ENCODE peak calls at places on chromosome 1, in five cellular contexts. One of them, this sample, is unnamed.
A peak's percentile ranks its signal among the peaks of the same experiment; 100 is the strongest.

GRCh38 chr1:204578867-204579664 is 62.9 kb downstream of the MDM4 start:
- DNase-seq in fibroblast of mammary gland: peak; percentile 18
- DNase-seq in fibroblast of the conjunctiva: no peak
- DNase-seq in activated CD4-positive, alpha-beta T cell treated with anti-CD3 and anti-CD28 coated beads, Interleukin-2, amount 10 ng/mL, durations not matched to agents 7 days and 5 days: peak; percentile 67
- DNase-seq in GM12891: peak; percentile 47
- DNase-seq in this sample: peak; percentile 15

GRCh38 chr1:25996966-25997758 is 701 bp downstream of the PAFAH2 start:
- DNase-seq in GM12891: no peak
- DNase-seq in fibroblast of the conjunctiva: peak; percentile 30
- DNase-seq in fibroblast of mammary gland: peak; percentile 76
- DNase-seq in activated CD4-positive, alpha-beta T cell treated with anti-CD3 and anti-CD28 coated beads, Interleukin-2, amount 10 ng/mL, durations not matched to agents 7 days and 5 days: peak; percentile 12
- DNase-seq in this sample: peak; percentile 76

GRCh38 chr1:19892129-19892528 is 9.9 kb downstream of the OTUD3 start:
- DNase-seq in GM12891: no peak
- DNase-seq in activated CD4-positive, alpha-beta T cell treated with anti-CD3 and anti-CD28 coated beads, Interleukin-2, amount 10 ng/mL, durations not matched to agents 7 days and 5 days: no peak
- DNase-seq in fibroblast of mammary gland: no peak
- DNase-seq in fibroblast of the conjunctiva: no peak
- DNase-seq in this sample: no peak

GRCh38 chr1:114153621-114154145 is at the start of gene SYT6:
- DNase-seq in GM12891: no peak
- DNase-seq in fibroblast of mammary gland: no peak
- DNase-seq in activated CD4-positive, alpha-beta T cell treated with anti-CD3 and anti-CD28 coated beads, Interleukin-2, amount 10 ng/mL, durations not matched to agents 7 days and 5 days: no peak
- DNase-seq in fibroblast of the conjunctiva: no peak
- DNase-seq in this sample: no peak

GRCh38 chr1:40895601-40896000 is 33.4 kb upstream of the CITED4 start:
- DNase-seq in activated CD4-positive, alpha-beta T cell treated with anti-CD3 and anti-CD28 coated beads, Interleukin-2, amount 10 ng/mL, durations not matched to agents 7 days and 5 days: no peak
- DNase-seq in GM12891: no peak
- DNase-seq in fibroblast of mammary gland: no peak
- DNase-seq in fibroblast of the conjunctiva: no peak
- DNase-seq in this sample: no peak

GRCh38 chr1:188425687-188426086 is 1596.9 kb downstream of the PLA2G4A start:
- DNase-seq in fibroblast of the conjunctiva: peak; percentile 33
- DNase-seq in fibroblast of mammary gland: peak; percentile 40
- DNase-seq in activated CD4-positive, alpha-beta T cell treated with anti-CD3 and anti-CD28 coated beads, Interleukin-2, amount 10 ng/mL, durations not matched to agents 7 days and 5 days: no peak
- DNase-seq in GM12891: no peak
- DNase-seq in this sample: peak; percentile 23

GRCh38 chr1:160219062-160219929 is 14.1 kb downstream of the PEA15 start:
- DNase-seq in fibroblast of the conjunctiva: peak; percentile 72
- DNase-seq in fibroblast of mammary gland: peak; percentile 76
- DNase-seq in GM12891: no peak
- DNase-seq in activated CD4-positive, alpha-beta T cell treated with anti-CD3 and anti-CD28 coated beads, Interleukin-2, amount 10 ng/mL, durations not matched to agents 7 days and 5 days: no peak
- DNase-seq in this sample: peak; percentile 87

GRCh38 chr1:193703101-193703500 is 516.7 kb upstream of the B3GALT2 start:
- DNase-seq in fibroblast of the conjunctiva: no peak
- DNase-seq in fibroblast of mammary gland: no peak
- DNase-seq in GM12891: no peak
- DNase-seq in activated CD4-positive, alpha-beta T cell treated with anti-CD3 and anti-CD28 coated beads, Interleukin-2, amount 10 ng/mL, durations not matched to agents 7 days and 5 days: no peak
- DNase-seq in this sample: peak; percentile 49

GRCh38 chr1:112762541-112763141 is 47.5 kb upstream of the PPM1J start:
- DNase-seq in activated CD4-positive, alpha-beta T cell treated with anti-CD3 and anti-CD28 coated beads, Interleukin-2, amount 10 ng/mL, durations not matched to agents 7 days and 5 days: no peak
- DNase-seq in fibroblast of mammary gland: no peak
- DNase-seq in fibroblast of the conjunctiva: no peak
- DNase-seq in GM12891: no peak
- DNase-seq in this sample: peak; percentile 30

GRCh38 chr1:33268927-33269610 is 12.8 kb downstream of the ZNF362 start:
- DNase-seq in fibroblast of the conjunctiva: no peak
- DNase-seq in GM12891: no peak
- DNase-seq in fibroblast of mammary gland: no peak
- DNase-seq in activated CD4-positive, alpha-beta T cell treated with anti-CD3 and anti-CD28 coated beads, Interleukin-2, amount 10 ng/mL, durations not matched to agents 7 days and 5 days: no peak
- DNase-seq in this sample: no peak

GRCh38 chr1:175402336-175402735 is 209.8 kb upstream of the KIAA0040 start:
- DNase-seq in activated CD4-positive, alpha-beta T cell treated with anti-CD3 and anti-CD28 coated beads, Interleukin-2, amount 10 ng/mL, durations not matched to agents 7 days and 5 days: no peak
- DNase-seq in fibroblast of the conjunctiva: no peak
- DNase-seq in fibroblast of mammary gland: peak; percentile 18
- DNase-seq in GM12891: no peak
- DNase-seq in this sample: peak; percentile 4

GRCh38 chr1:34844252-34844634 is 15.3 kb downstream of the SMIM12 start:
- DNase-seq in fibroblast of the conjunctiva: no peak
- DNase-seq in activated CD4-positive, alpha-beta T cell treated with anti-CD3 and anti-CD28 coated beads, Interleukin-2, amount 10 ng/mL, durations not matched to agents 7 days and 5 days: no peak
- DNase-seq in fibroblast of mammary gland: no peak
- DNase-seq in GM12891: no peak
- DNase-seq in this sample: peak; percentile 25

GRCh38 chr1:229139320-229139719 is 131.6 kb upstream of the RAB4A start:
- DNase-seq in GM12891: no peak
- DNase-seq in fibroblast of the conjunctiva: no peak
- DNase-seq in fibroblast of mammary gland: no peak
- DNase-seq in activated CD4-positive, alpha-beta T cell treated with anti-CD3 and anti-CD28 coated beads, Interleukin-2, amount 10 ng/mL, durations not matched to agents 7 days and 5 days: peak; percentile 31
- DNase-seq in this sample: no peak

GRCh38 chr1:96538001-96538649 is 183.5 kb upstream of the PTBP2 start:
- DNase-seq in fibroblast of mammary gland: peak; percentile 95
- DNase-seq in activated CD4-positive, alpha-beta T cell treated with anti-CD3 and anti-CD28 coated beads, Interleukin-2, amount 10 ng/mL, durations not matched to agents 7 days and 5 days: no peak
- DNase-seq in GM12891: no peak
- DNase-seq in fibroblast of the conjunctiva: peak; percentile 80
- DNase-seq in this sample: peak; percentile 34

GRCh38 chr1:18939398-18940302 is 16.8 kb downstream of the IFFO2 start:
- DNase-seq in fibroblast of mammary gland: peak; percentile 48
- DNase-seq in GM12891: no peak
- DNase-seq in activated CD4-positive, alpha-beta T cell treated with anti-CD3 and anti-CD28 coated beads, Interleukin-2, amount 10 ng/mL, durations not matched to agents 7 days and 5 days: no peak
- DNase-seq in fibroblast of the conjunctiva: no peak
- DNase-seq in this sample: peak; percentile 78

GRCh38 chr1:35768350-35769187 is 1.2 kb downstream of the CLSPN start:
- DNase-seq in fibroblast of mammary gland: no peak
- DNase-seq in fibroblast of the conjunctiva: no peak
- DNase-seq in GM12891: no peak
- DNase-seq in activated CD4-positive, alpha-beta T cell treated with anti-CD3 and anti-CD28 coated beads, Interleukin-2, amount 10 ng/mL, durations not matched to agents 7 days and 5 days: no peak
- DNase-seq in this sample: peak; percentile 22

GRCh38 chr1:238621405-238621804 is 730.7 kb upstream of the ZP4 start:
- DNase-seq in fibroblast of mammary gland: no peak
- DNase-seq in fibroblast of the conjunctiva: no peak
- DNase-seq in GM12891: no peak
- DNase-seq in activated CD4-positive, alpha-beta T cell treated with anti-CD3 and anti-CD28 coated beads, Interleukin-2, amount 10 ng/mL, durations not matched to agents 7 days and 5 days: no peak
- DNase-seq in this sample: no peak

GRCh38 chr1:31013187-31013864 is 52.2 kb downstream of the PUM1 start:
- DNase-seq in GM12891: no peak
- DNase-seq in fibroblast of mammary gland: peak; percentile 41
- DNase-seq in activated CD4-positive, alpha-beta T cell treated with anti-CD3 and anti-CD28 coated beads, Interleukin-2, amount 10 ng/mL, durations not matched to agents 7 days and 5 days: no peak
- DNase-seq in fibroblast of the conjunctiva: no peak
- DNase-seq in this sample: peak; percentile 44

GRCh38 chr1:9346566-9346965 is 53.9 kb downstream of the SPSB1 start:
- DNase-seq in fibroblast of mammary gland: no peak
- DNase-seq in GM12891: no peak
- DNase-seq in fibroblast of the conjunctiva: no peak
- DNase-seq in activated CD4-positive, alpha-beta T cell treated with anti-CD3 and anti-CD28 coated beads, Interleukin-2, amount 10 ng/mL, durations not matched to agents 7 days and 5 days: no peak
- DNase-seq in this sample: no peak

GRCh38 chr1:219514728-219515127 is 98.2 kb downstream of the ZC3H11B start:
- DNase-seq in fibroblast of the conjunctiva: no peak
- DNase-seq in GM12891: no peak
- DNase-seq in activated CD4-positive, alpha-beta T cell treated with anti-CD3 and anti-CD28 coated beads, Interleukin-2, amount 10 ng/mL, durations not matched to agents 7 days and 5 days: no peak
- DNase-seq in fibroblast of mammary gland: no peak
- DNase-seq in this sample: no peak

GRCh38 chr1:32291145-32291707 is 657 bp upstream of the HDAC1 start:
- DNase-seq in GM12891: no peak
- DNase-seq in fibroblast of mammary gland: peak; percentile 58
- DNase-seq in activated CD4-positive, alpha-beta T cell treated with anti-CD3 and anti-CD28 coated beads, Interleukin-2, amount 10 ng/mL, durations not matched to agents 7 days and 5 days: no peak
- DNase-seq in fibroblast of the conjunctiva: no peak
- DNase-seq in this sample: peak; percentile 66

GRCh38 chr1:41493117-41493536 is 8.6 kb upstream of the EDN2 start:
- DNase-seq in fibroblast of mammary gland: peak; percentile 96
- DNase-seq in GM12891: no peak
- DNase-seq in activated CD4-positive, alpha-beta T cell treated with anti-CD3 and anti-CD28 coated beads, Interleukin-2, amount 10 ng/mL, durations not matched to agents 7 days and 5 days: no peak
- DNase-seq in fibroblast of the conjunctiva: peak; percentile 63
- DNase-seq in this sample: peak; percentile 90

GRCh38 chr1:183287191-183287675 is 101.2 kb downstream of the LAMC2 start:
- DNase-seq in fibroblast of the conjunctiva: no peak
- DNase-seq in activated CD4-positive, alpha-beta T cell treated with anti-CD3 and anti-CD28 coated beads, Interleukin-2, amount 10 ng/mL, durations not matched to agents 7 days and 5 days: no peak
- DNase-seq in fibroblast of mammary gland: no peak
- DNase-seq in GM12891: no peak
- DNase-seq in this sample: no peak

GRCh38 chr1:54302549-54302948 is 102.6 kb downstream of the MRPL37 start:
- DNase-seq in fibroblast of mammary gland: no peak
- DNase-seq in activated CD4-positive, alpha-beta T cell treated with anti-CD3 and anti-CD28 coated beads, Interleukin-2, amount 10 ng/mL, durations not matched to agents 7 days and 5 days: no peak
- DNase-seq in GM12891: no peak
- DNase-seq in fibroblast of the conjunctiva: no peak
- DNase-seq in this sample: no peak

GRCh38 chr1:206439205-206439604 is 31.1 kb upstream of the IKBKE start:
- DNase-seq in fibroblast of the conjunctiva: no peak
- DNase-seq in activated CD4-positive, alpha-beta T cell treated with anti-CD3 and anti-CD28 coated beads, Interleukin-2, amount 10 ng/mL, durations not matched to agents 7 days and 5 days: no peak
- DNase-seq in fibroblast of mammary gland: no peak
- DNase-seq in GM12891: no peak
- DNase-seq in this sample: no peak